ENCODE peak calls at places on chromosomes 16 and 17, in eight cellular contexts. T is SK-N-SH, J is GM23338, O is vagina, U is HCT116, F is GM12878, B is K562, M is stomach. H is an unnamed sample.

GRCh38 chr16:84633622-84634021 is 14.7 kb upstream of the KLHL36 start:
- DNase-seq in T (no peak), J (no peak), O (no peak), U (no peak), F (no peak), B (no peak), M (peak), H (no peak)

GRCh38 chr16:73196670-73197069 is 148.7 kb upstream of the ZFHX3 start:
- DNase-seq in T (peak), J (peak), O (no peak), U (peak), F (peak), B (peak), M (peak), H (no peak)

GRCh38 chr16:68528686-68529379 is 10.3 kb upstream of the ZFP90 start:
- DNase-seq in T (peak), J (peak), O (no peak), U (peak), F (peak), B (peak), M (peak), H (peak)

GRCh38 chr17:43935204-43935925 is 6.9 kb downstream of the PPY start:
- DNase-seq in T (no peak), J (no peak), O (no peak), U (no peak), F (no peak), B (no peak), M (no peak), H (no peak)

GRCh38 chr17:57948555-57949420 is 6.4 kb downstream of the CUEDC1 start:
- DNase-seq in T (no peak), J (peak), O (no peak), U (peak), F (no peak), B (no peak), M (no peak), H (no peak)

GRCh38 chr16:81204794-81205680 is 33.5 kb upstream of the BCO1 start:
- DNase-seq in T (peak), J (peak), O (no peak), U (peak), F (peak), B (peak), M (peak), H (no peak)

GRCh38 chr17:4852504-4853075 is 19.4 kb downstream of the MINK1 start:
- DNase-seq in T (peak), J (no peak), O (no peak), U (no peak), F (no peak), B (peak), M (no peak), H (no peak)

GRCh38 chr16:89841275-89841674 is 13.0 kb downstream of the SPIRE2 start:
- DNase-seq in T (peak), J (no peak), O (no peak), U (no peak), F (no peak), B (no peak), M (no peak), H (no peak)

GRCh38 chr17:5126719-5127488 is 11.1 kb downstream of the USP6 start:
- DNase-seq in T (no peak), J (no peak), O (peak), U (no peak), F (no peak), B (no peak), M (no peak), H (peak)

GRCh38 chr17:58303981-58304734 is 23.4 kb upstream of the MPO start:
- DNase-seq in T (peak), J (peak), O (no peak), U (peak), F (no peak), B (peak), M (peak), H (peak)

GRCh38 chr17:77214743-77215142 is 74.0 kb downstream of the SEC14L1 start:
- DNase-seq in T (peak), J (peak), O (no peak), U (peak), F (no peak), B (no peak), M (peak), H (no peak)

GRCh38 chr17:36213695-36214094 is 2.8 kb downstream of the CCL4L2 start:
- DNase-seq in T (no peak), J (no peak), O (peak), U (no peak), F (no peak), B (no peak), M (no peak), H (peak)

GRCh38 chr17:42683407-42684031 is 1.2 kb downstream of the CNTNAP1 start:
- DNase-seq in T (peak), J (peak), O (no peak), U (no peak), F (no peak), B (no peak), M (peak), H (no peak)

GRCh38 chr16:53089434-53090270 is 34.9 kb downstream of the CHD9 start:
- DNase-seq in T (no peak), J (peak), O (no peak), U (no peak), F (no peak), B (no peak), M (no peak), H (no peak)

GRCh38 chr16:49592507-49593422 is 219.2 kb downstream of the C16orf78 start:
- DNase-seq in T (peak), J (peak), O (peak), U (peak), F (no peak), B (peak), M (peak), H (no peak)

GRCh38 chr17:17252149-17252810 is 15.3 kb upstream of the FLCN start:
- DNase-seq in T (peak), J (no peak), O (no peak), U (no peak), F (no peak), B (no peak), M (no peak), H (no peak)

GRCh38 chr16:74577882-74578366 is 29.0 kb downstream of the GLG1 start:
- DNase-seq in T (no peak), J (no peak), O (no peak), U (peak), F (peak), B (no peak), M (no peak), H (no peak)

DNA sequence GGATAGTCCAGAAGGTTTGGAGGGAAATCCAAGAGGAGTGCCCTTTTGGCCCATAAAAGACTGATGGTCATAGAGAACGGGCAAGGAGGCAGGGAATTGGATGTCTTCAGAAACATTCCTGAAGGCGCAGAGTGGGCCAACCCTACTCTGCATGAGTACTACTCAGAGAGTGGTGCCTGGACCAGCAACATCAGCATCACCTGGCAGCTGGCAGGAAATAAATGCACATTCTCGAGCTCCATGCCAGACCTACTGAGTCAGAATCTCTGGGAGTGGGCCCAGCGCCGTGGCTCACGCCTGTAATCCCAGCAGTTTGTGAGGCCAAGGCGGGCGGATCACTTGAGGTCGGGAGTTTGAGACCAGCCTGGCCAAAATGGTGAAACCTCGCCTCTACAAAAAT is 27.1 kb upstream of the SLC39A11 start:
- DNase-seq in T (no peak), J (no peak), O (no peak), U (no peak), F (no peak), B (no peak), M (no peak), H (no peak)
- H3K27ac ChIP-seq in T (peak), J (no peak), O (no peak), U (no peak), F (no peak), B (no peak), M (no peak), H (no peak)

GRCh38 chr16:15946257-15947044 is 3.0 kb upstream of the ABCC1 start:
- DNase-seq in T (no peak), J (no peak), O (no peak), U (no peak), F (no peak), B (no peak), M (no peak), H (no peak)

GRCh38 chr16:15947983-15948509 is 1.4 kb upstream of the ABCC1 start:
- DNase-seq in T (no peak), J (no peak), O (no peak), U (no peak), F (no peak), B (no peak), M (no peak), H (no peak)

GRCh38 chr16:15948532-15949209 is 745 bp upstream of the ABCC1 start:
- DNase-seq in T (no peak), J (no peak), O (no peak), U (no peak), F (no peak), B (no peak), M (no peak), H (no peak)

DNA sequence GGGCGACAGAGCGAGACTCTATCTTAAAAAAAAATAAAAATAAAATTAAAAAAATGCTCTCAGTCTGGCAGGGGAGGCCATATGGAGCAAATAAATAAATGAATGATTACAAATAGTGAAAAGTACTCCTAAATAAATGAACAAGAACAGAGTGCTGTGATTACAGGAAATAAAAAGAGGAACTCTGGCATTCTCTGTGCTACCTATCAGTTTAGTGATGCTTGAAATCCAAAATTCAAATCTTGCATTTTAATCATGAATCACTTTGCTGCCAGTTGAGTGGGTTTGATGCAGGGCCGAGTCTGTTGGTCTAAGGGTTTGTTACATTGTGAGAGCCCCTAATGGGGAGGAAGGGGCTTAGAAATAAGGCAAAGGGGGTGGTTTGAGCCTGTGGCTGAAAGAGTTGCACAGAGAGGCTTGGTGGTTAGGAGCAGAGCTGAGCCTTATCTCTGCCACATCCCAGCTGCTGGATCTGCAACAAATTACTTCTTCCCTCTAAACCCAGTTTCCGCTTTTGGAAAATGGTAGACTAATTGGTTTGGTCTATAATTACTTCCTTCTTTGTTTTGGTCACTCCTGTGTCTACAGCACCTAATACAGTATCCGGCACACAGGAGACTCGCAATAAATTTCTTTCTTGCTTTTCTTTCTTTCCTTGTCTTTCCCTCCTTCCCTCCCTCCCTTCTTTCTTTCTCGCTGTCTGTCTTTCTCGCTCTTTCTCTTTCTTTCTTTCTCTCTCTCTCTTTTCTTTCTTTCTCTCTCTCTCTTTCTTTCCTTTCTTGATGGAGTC is 6.3 kb upstream of the ABCC1 start:
- DNase-seq in T (peak), J (no peak), O (no peak), U (no peak), F (no peak), B (no peak), M (no peak), H (no peak)
- TF ChIP-seq POLR2AphosphoS5 in T (no peak), J (no peak), O (no peak), U (no peak), F (no peak), B (no peak), M (no peak), H (no peak)

GRCh38 chr17:75498726-75499213 is 16.6 kb downstream of the CASKIN2 start:
- DNase-seq in T (peak), J (peak), O (no peak), U (no peak), F (no peak), B (peak), M (no peak), H (no peak)
- H3K27ac ChIP-seq in T (no peak), J (peak), O (no peak), U (no peak), F (no peak), B (no peak), M (no peak), H (peak)

GRCh38 chr17:41666708-41667279 is 21.9 kb upstream of the EIF1 start:
- DNase-seq in T (peak), J (peak), O (no peak), U (peak), F (peak), B (peak), M (peak), H (peak)
- TF ChIP-seq POLR2AphosphoS5 in T (no peak), J (no peak), O (peak), U (no peak), F (no peak), B (no peak), M (peak), H (no peak)

DNA sequence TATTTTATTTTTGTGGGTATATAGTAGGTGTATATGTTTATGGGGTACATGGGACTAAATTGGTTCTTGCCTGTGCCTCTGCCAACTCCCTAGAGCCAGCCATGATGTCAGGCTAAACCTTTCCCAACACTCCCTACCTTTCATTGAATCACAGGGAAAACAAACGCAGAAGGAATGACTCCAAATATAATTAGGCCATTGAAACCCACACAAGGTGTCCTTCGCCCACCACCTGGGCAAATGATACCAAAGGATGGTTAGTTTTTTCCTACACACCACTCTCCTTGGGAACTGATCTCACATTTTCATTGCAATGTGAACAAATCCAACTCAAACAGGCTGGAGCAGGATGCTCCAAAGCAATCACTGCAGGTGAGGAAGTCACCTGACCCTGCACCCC is 27.5 kb downstream of the WSB1 start:
- DNase-seq in T (no peak), J (peak), O (no peak), U (no peak), F (no peak), B (no peak), M (no peak), H (peak)
- H3K27ac ChIP-seq in T (no peak), J (peak), O (no peak), U (no peak), F (no peak), B (no peak), M (no peak), H (no peak)

GRCh38 chr17:385195-385835 is 32.7 kb upstream of the RPH3AL start:
- DNase-seq in T (peak), J (peak), O (no peak), U (no peak), F (no peak), B (peak), M (peak), H (no peak)
- TF ChIP-seq POLR2AphosphoS5 in T (no peak), J (no peak), O (no peak), U (no peak), F (no peak), B (no peak), M (no peak), H (no peak)

GRCh38 chr17:73650617-73651200 is 6.5 kb upstream of the SDK2 start:
- DNase-seq in T (no peak), J (no peak), O (peak), U (no peak), F (no peak), B (no peak), M (no peak), H (no peak)
- H3K27ac ChIP-seq in T (no peak), J (no peak), O (no peak), U (no peak), F (no peak), B (no peak), M (no peak), H (no peak)

GRCh38 chr17:67475161-67475887 is 98.2 kb downstream of the PITPNC1 start:
- DNase-seq in T (peak), J (peak), O (no peak), U (peak), F (peak), B (no peak), M (peak), H (peak)
- TF ChIP-seq POLR2AphosphoS5 in T (no peak), J (no peak), O (no peak), U (no peak), F (no peak), B (no peak), M (peak), H (peak)

GRCh38 chr17:39399792-39400191 is 1.6 kb downstream of the FBXL20 start:
- DNase-seq in T (no peak), J (no peak), O (no peak), U (no peak), F (no peak), B (no peak), M (no peak), H (no peak)
- H3K27ac ChIP-seq in T (no peak), J (no peak), O (no peak), U (no peak), F (no peak), B (peak), M (no peak), H (no peak)

GRCh38 chr17:55187371-55187770 is 77.4 kb upstream of the HLF start:
- DNase-seq in T (no peak), J (no peak), O (no peak), U (no peak), F (no peak), B (no peak), M (no peak), H (no peak)
- TF ChIP-seq POLR2AphosphoS5 in T (no peak), J (no peak), O (no peak), U (no peak), F (no peak), B (no peak), M (no peak), H (no peak)

H was measured in esophagus muscularis mucosa.